ENCODE peak calls at places on chromosomes 1 and 21, in six cellular contexts. X is H9, W is IMR-90, J is mesenchymal stem cell, C is trophoblast cell, N is H1. G is an unnamed sample.

GRCh38 chr1:8727809-8728213 is 89.6 kb downstream of the RERE start:
- DNase-seq in X (no peak), W (no peak), N (no peak), J (no peak), C (no peak), G (no peak)

GRCh38 chr1:43221256-43221778 is 48.5 kb upstream of the TMEM125 start:
- DNase-seq in J (no peak), N (no peak), C (no peak), W (no peak), X (no peak), G (no peak)

GRCh38 chr21:25582164-25582563 is 25.1 kb downstream of the MRPL39 start:
- DNase-seq in J (no peak), N (no peak), W (no peak), X (no peak), C (no peak), G (no peak)

GRCh38 chr1:176803042-176803441 is 340.1 kb downstream of the PAPPA2 start:
- DNase-seq in C (no peak), W (no peak), X (no peak), N (no peak), J (no peak), G (no peak)

GRCh38 chr1:229410692-229411433 is 23.0 kb downstream of the ACTA1 start:
- DNase-seq in X (peak; percentile 82), C (peak; percentile 90), N (no peak), W (peak; percentile 49), J (peak; percentile 60), G (no peak)

GRCh38 chr1:156106624-156107488 is 7.7 kb upstream of the LMNA start:
- DNase-seq in J (peak; percentile 81), X (peak; percentile 83), N (peak; percentile 82), C (no peak), W (peak; percentile 40), G (no peak)

GRCh38 chr21:14901482-14901958 is 163.3 kb downstream of the NRIP1 start:
- DNase-seq in C (no peak), W (peak; percentile 64), J (peak; percentile 32), X (no peak), N (no peak), G (no peak)

GRCh38 chr1:53702287-53702805 is 36.6 kb downstream of the GLIS1 start:
- DNase-seq in W (no peak), X (no peak), N (no peak), C (no peak), J (no peak), G (no peak)

GRCh38 chr1:167862432-167863076 is 51.4 kb downstream of the ADCY10 start:
- DNase-seq in W (peak; percentile 90), C (no peak), X (no peak), N (no peak), J (peak; percentile 54), G (no peak)

GRCh38 chr1:27150641-27151040 is 4.3 kb downstream of the SLC9A1 start:
- DNase-seq in W (no peak), X (no peak), J (no peak), C (no peak), N (no peak), G (no peak)

GRCh38 chr1:209433649-209434031 is 149.9 kb upstream of the CAMK1G start:
- DNase-seq in W (no peak), J (no peak), C (no peak), N (no peak), X (no peak), G (no peak)

GRCh38 chr1:63935148-63935547 is 161.3 kb downstream of the ROR1 start:
- DNase-seq in W (no peak), N (no peak), C (no peak), X (no peak), J (peak; percentile 38), G (no peak)

GRCh38 chr1:17978016-17978415 is 129.6 kb upstream of the IGSF21 start:
- DNase-seq in W (no peak), C (no peak), X (no peak), J (no peak), N (no peak), G (no peak)

GRCh38 chr1:206924549-206925115 is 2.9 kb upstream of the FCMR start:
- DNase-seq in N (no peak), W (no peak), C (no peak), J (no peak), X (no peak), G (no peak)

GRCh38 chr21:19420607-19421006 is 1017.0 kb upstream of the TMPRSS15 start:
- DNase-seq in W (no peak), J (no peak), N (no peak), C (no peak), X (no peak), G (no peak)

GRCh38 chr1:173408886-173409285 is 68.2 kb upstream of the PRDX6 start:
- DNase-seq in C (no peak), X (no peak), J (no peak), N (no peak), W (no peak), G (no peak)

GRCh38 chr1:37246631-37247030 is 212.3 kb upstream of the GRIK3 start:
- DNase-seq in C (no peak), N (no peak), W (no peak), J (no peak), X (no peak), G (no peak)

GRCh38 chr21:28943631-28944030 is 49.0 kb downstream of the LTN1 start:
- DNase-seq in W (peak; percentile 28), N (no peak), C (no peak), J (peak; percentile 17), X (no peak), G (no peak)

GRCh38 chr1:96538883-96539282 is 182.7 kb upstream of the PTBP2 start:
- DNase-seq in X (no peak), C (no peak), N (no peak), J (peak; percentile 90), W (peak; percentile 94), G (no peak)

GRCh38 chr1:99766378-99766800 is at the start of gene FRRS1:
- DNase-seq in J (peak; percentile 70), C (peak; percentile 90), W (peak; percentile 64), X (peak; percentile 72), N (no peak), G (peak; percentile 31)

GRCh38 chr1:110390692-110391232 is at the start of gene SLC16A4:
- DNase-seq in J (peak; percentile 58), X (peak; percentile 31), W (peak; percentile 81), C (peak; percentile 91), N (no peak), G (no peak)

GRCh38 chr1:228465571-228466146 is 21.5 kb upstream of the RNF187 start:
- DNase-seq in J (no peak), W (no peak), X (no peak), N (no peak), C (no peak), G (no peak)

GRCh38 chr1:119873166-119874025 is 22.9 kb downstream of the ADAM30 start:
- DNase-seq in J (peak; percentile 48), W (peak; percentile 86), N (no peak), X (no peak), C (no peak), G (no peak)

GRCh38 chr1:117970251-117970650 is 40.7 kb downstream of the WDR3 start:
- DNase-seq in W (no peak), X (no peak), N (no peak), J (no peak), C (peak; percentile 1), G (peak; percentile 38)

GRCh38 chr1:197781998-197782718 is 6.9 kb upstream of the DENND1B start:
- DNase-seq in X (no peak), W (peak; percentile 75), J (peak; percentile 46), C (peak; percentile 48), N (no peak), G (no peak)

GRCh38 chr1:6743189-6744101 is 41.8 kb upstream of the CAMTA1 start:
- DNase-seq in C (no peak), X (peak; percentile 54), N (peak; percentile 58), J (peak; percentile 68), W (peak; percentile 77), G (no peak)

GRCh38 chr1:24484208-24484607 is 18.4 kb upstream of the RCAN3 start:
- DNase-seq in W (no peak), N (no peak), C (no peak), J (no peak), X (no peak), G (no peak)

GRCh38 chr21:41630249-41630648 is 122.3 kb upstream of the TMPRSS2 start:
- DNase-seq in N (no peak), X (no peak), W (peak; percentile 100), J (peak; percentile 91), C (peak; percentile 29), G (no peak)

GRCh38 chr1:148308832-148309458 is 156.9 kb upstream of the NBPF11 start:
- DNase-seq in X (no peak), N (peak; percentile 75), C (no peak), W (no peak), J (peak; percentile 6), G (no peak)

GRCh38 chr1:22673486-22674409 is 20.7 kb downstream of the C1QB start:
- DNase-seq in X (no peak), J (peak; percentile 59), N (peak; percentile 84), W (peak; percentile 74), C (peak; percentile 12), G (peak; percentile 88)

GRCh38 chr1:9455487-9456237 is 83.6 kb upstream of the SLC25A33 start:
- DNase-seq in N (peak; percentile 94), C (peak; percentile 36), X (peak; percentile 92), W (peak; percentile 56), J (peak; percentile 70), G (peak; percentile 67)

GRCh38 chr1:28642847-28643635 is at the start of gene TAF12:
- DNase-seq in X (peak; percentile 96), W (peak; percentile 94), C (peak; percentile 97), N (peak; percentile 87), J (peak; percentile 95), G (peak; percentile 93)
- H3K23ac ChIP-seq in X (no peak within 1 kb of the TSS), W (peak within 1 kb of the TSS; percentile 99), C (no peak within 1 kb of the TSS), N (no peak within 1 kb of the TSS), J (no peak within 1 kb of the TSS), G (peak within 1 kb of the TSS; percentile 82)

DNA sequence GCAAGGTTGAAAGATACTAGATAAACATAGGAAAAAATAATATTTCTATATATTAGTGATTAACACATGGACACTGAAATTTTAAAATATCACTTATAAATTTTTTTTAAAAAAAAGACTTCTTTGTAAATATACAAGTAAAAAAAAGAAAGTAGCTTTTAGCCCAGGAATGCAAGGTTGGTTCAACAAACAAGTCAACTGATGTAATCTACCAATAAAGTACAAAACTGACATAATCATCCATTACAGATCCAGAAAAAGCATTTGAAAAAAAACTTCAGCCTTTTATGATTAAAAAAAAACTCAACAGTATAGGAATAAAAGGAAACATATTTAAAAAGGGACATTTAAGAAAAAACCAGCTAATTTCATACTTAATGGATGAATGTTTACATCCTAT is 48.4 kb downstream of the TRMT1L start:
- DNase-seq in W (peak; percentile 13), N (no peak), C (no peak), J (peak; percentile 11), X (no peak), G (no peak)
- H4K91ac ChIP-seq in W (no peak overlapping the region), N (no peak overlapping the region), C (no peak overlapping the region), J (no peak overlapping the region), X (no peak overlapping the region), G (no peak overlapping the region)

GRCh38 chr1:76949503-76949902 is 82.2 kb downstream of the ST6GALNAC5 start:
- DNase-seq in W (peak; percentile 61), C (peak; percentile 21), X (no peak), J (no peak), N (no peak), G (no peak)
- H3K23ac ChIP-seq in W (peak overlapping the region; percentile 52), C (no peak overlapping the region), X (no peak overlapping the region), J (no peak overlapping the region), N (no peak overlapping the region), G (no peak overlapping the region)

DNA sequence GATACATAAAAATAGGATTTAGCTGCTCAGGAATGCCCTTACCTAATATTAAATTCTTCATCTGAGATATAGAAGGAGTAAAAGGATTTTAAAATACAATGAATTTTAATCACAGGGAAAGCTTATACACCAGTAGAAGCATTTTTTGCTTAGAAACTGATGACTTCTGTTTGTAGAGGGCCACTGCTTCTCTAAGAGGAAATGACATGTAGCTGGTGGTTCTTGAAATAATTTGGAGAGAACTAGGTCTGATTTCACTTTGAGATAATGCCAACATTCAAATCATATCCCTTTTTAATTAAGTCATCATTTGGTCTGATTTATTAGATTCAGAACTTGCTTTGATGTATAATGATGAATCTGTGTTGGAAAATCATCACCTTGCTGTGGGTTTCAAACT is 166.6 kb upstream of the SGIP1 start:
- DNase-seq in X (no peak), N (no peak), C (no peak), J (no peak), W (no peak), G (no peak)
- H4K91ac ChIP-seq in X (no peak overlapping the region), N (no peak overlapping the region), C (no peak overlapping the region), J (no peak overlapping the region), W (no peak overlapping the region), G (no peak overlapping the region)